ENCODE peak calls at places on chromosomes 3 and 15, in four cellular contexts. V, Y, Z and P are unnamed samples.

GRCh38 chr3:141653872-141654271 is 84.2 kb upstream of the RNF7 start:
- DNase-seq in V (no peak), Z (no peak), Y (no peak), P (no peak)

GRCh38 chr3:128969993-128970740 is 23.7 kb downstream of the CFAP92 start:
- DNase-seq in V (peak; percentile 25), Y (peak; percentile 78), Z (no peak), P (peak; percentile 32)

GRCh38 chr3:42804831-42805821 is 836 bp upstream of the HIGD1A start:
- DNase-seq in Y (peak; percentile 50), V (peak; percentile 82), Z (no peak), P (no peak)

GRCh38 chr3:180987344-180987743 is 2.2 kb downstream of the DNAJC19 start:
- DNase-seq in Z (no peak), Y (no peak), V (no peak), P (no peak)

GRCh38 chr3:139227165-139227564 is 116.7 kb upstream of the MRPS22 start:
- DNase-seq in Z (no peak), V (no peak), Y (no peak), P (no peak)

GRCh38 chr3:72368331-72368975 is 479.8 kb downstream of the SHQ1 start:
- DNase-seq in Z (no peak), V (no peak), Y (no peak), P (no peak)

GRCh38 chr15:39908186-39908585 is 11.9 kb downstream of the GPR176 start:
- DNase-seq in Z (no peak), V (no peak), Y (no peak), P (no peak)

GRCh38 chr3:115286529-115287197 is 139.6 kb upstream of the ZBTB20 start:
- DNase-seq in Z (no peak), Y (no peak), V (no peak), P (no peak)

GRCh38 chr15:77702211-77702957 is 69.7 kb upstream of the LINGO1 start:
- DNase-seq in V (no peak), Z (no peak), Y (peak; percentile 88), P (peak; percentile 49)

GRCh38 chr3:40396406-40396805 is 9.4 kb downstream of the ENTPD3 start:
- DNase-seq in V (no peak), Z (no peak), Y (no peak), P (no peak)

GRCh38 chr15:61137139-61137792 is 91.8 kb downstream of the RORA start:
- DNase-seq in Y (no peak), Z (no peak), V (no peak), P (no peak)

GRCh38 chr3:50737511-50738251 is 63.0 kb downstream of the DOCK3 start:
- DNase-seq in Y (no peak), V (no peak), Z (no peak), P (no peak)

GRCh38 chr3:197408177-197408957 is 110.0 kb upstream of the DLG1 start:
- DNase-seq in Y (no peak), V (peak; percentile 16), Z (no peak), P (no peak)

GRCh38 chr3:142649996-142650693 is 54.0 kb downstream of the PLS1 start:
- DNase-seq in Z (no peak), V (no peak), Y (no peak), P (no peak)

GRCh38 chr3:38163117-38163870 is 2.0 kb upstream of the OXSR1 start:
- DNase-seq in Y (no peak), Z (no peak), V (peak; percentile 41), P (no peak)

GRCh38 chr15:75729304-75730069 is 16.8 kb upstream of the CSPG4 start:
- DNase-seq in V (no peak), Z (no peak), Y (no peak), P (no peak)

GRCh38 chr3:117407317-117407716 is 697.7 kb downstream of the TUSC7 start:
- DNase-seq in Y (no peak), V (peak; percentile 5), Z (no peak), P (no peak)

GRCh38 chr3:106309274-106309673 is 440.5 kb upstream of the CBLB start:
- DNase-seq in V (no peak), Z (no peak), Y (no peak), P (peak; percentile 36)

GRCh38 chr3:169112153-169112892 is 551.2 kb downstream of the MECOM start:
- DNase-seq in V (peak; percentile 50), Z (no peak), Y (no peak), P (no peak)

GRCh38 chr3:43629254-43629653 is 7.4 kb upstream of the ANO10 start:
- DNase-seq in V (no peak), Y (no peak), Z (no peak), P (no peak)

GRCh38 chr15:31197497-31198414 is 96.2 kb upstream of the TRPM1 start:
- DNase-seq in V (peak; percentile 33), Z (peak; percentile 47), Y (peak; percentile 84), P (peak; percentile 43)
- TF ChIP-seq YY1 in V (no peak), Z (peak; percentile 39), Y (no peak), P (no peak)

DNA sequence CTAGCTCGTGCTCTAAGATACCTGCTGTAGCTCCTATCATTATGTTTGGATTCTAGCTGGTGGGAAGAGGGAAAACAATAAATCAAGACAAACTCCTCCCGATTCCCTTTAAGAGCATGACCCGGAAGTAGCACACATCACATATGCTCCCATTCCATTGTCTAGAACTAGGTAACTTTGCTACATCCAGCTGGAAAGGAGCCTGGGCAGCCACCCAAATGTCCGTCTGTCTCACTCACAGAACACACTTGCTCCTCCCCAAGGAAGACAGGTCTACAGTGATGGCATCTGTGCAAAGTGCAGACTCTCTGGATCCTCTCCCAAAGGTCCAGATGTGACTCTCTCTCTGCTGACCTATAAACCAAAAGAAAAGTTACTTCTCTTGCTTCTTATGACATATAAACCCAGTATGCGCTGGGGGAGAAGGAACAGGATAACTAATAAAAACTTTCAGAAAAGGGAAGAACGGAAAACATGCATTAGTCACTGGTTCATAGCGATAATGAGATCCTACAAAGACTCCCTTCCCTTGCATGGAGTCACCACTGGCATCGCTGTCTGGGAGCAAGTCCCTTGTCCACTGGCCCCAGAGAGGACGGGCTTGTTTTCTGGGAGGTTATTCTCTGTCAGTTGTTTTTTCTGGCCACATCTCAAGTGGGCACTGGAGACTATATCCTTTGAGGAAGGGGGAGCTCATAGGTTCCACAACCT is 29.9 kb upstream of the EPHB3 start:
- DNase-seq in Y (no peak), V (no peak), Z (no peak), P (no peak)
- H3K4me3 ChIP-seq in Y (no peak overlapping the region), V (no peak overlapping the region), Z (no peak overlapping the region), P (no peak overlapping the region)

GRCh38 chr15:26804063-26804804 is 31.4 kb upstream of the GABRB3 start:
- DNase-seq in Z (no peak), V (no peak), Y (no peak), P (no peak)
- TF ChIP-seq SUZ12 in Z (no peak), V (no peak), Y (no peak), P (no peak)

DNA sequence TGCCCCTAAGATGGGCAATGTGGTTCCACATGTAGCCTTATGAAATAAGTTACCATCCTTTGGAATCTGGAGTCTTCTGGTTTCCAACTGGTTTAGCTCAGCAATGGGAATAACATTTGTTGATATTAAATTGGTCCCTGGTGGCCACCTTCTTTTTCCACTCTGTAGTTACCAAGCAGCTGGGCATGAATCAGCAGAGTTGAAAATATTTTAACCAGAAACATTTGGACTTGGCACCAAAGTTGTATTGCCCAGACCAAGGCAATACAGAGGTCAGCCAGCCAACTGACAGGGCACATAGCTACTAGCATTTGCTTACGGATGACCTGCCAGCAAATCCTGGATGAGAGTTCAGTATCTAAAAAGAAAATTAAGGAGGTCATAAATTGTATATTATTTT is 54.3 kb downstream of the PPM1L start:
- DNase-seq in Z (no peak), Y (no peak), V (no peak), P (no peak)
- TF ChIP-seq YY1 in Z (no peak), Y (no peak), V (no peak), P (no peak)

DNA sequence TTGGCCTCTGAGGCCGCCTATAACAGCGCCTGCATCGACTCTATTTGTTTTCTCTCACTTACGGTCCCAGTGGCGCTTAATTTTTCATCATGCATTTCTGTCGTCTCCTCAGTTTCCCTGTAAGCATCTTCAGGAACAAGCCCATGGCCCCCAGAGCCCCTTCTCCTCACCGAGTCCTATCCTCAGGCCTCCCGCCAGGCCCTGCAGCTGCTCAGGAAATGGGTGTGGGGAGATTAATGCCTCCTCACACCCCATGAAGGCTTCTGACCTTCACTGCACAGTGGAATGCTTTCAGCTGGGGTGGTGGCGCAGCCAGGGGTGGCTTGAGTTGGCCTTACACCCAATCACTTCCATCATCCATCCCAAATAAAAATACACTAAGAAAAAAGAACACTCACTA is 260.4 kb downstream of the FAM43A start:
- DNase-seq in Y (no peak), Z (no peak), V (no peak), P (no peak)
- H3K4me3 ChIP-seq in Y (no peak overlapping the region), Z (no peak overlapping the region), V (no peak overlapping the region), P (no peak overlapping the region)